ENCODE peak calls at places on chromosomes 5 and 9, in eight cellular contexts. D is ovary, C is RWPE1, W is fibroblast of pulmonary artery, T is HFFc6, I is OCI-LY7, N is cardiac fibroblast, F is progenitor cell of endocrine pancreas. A is an unnamed sample.

GRCh38 chr5:16410338-16410737 is 55.3 kb downstream of the ZNF622 start:
- DNase-seq in D (no peak), C (no peak), W (no peak), T (no peak), I (no peak), N (no peak), F (no peak), A (no peak)

GRCh38 chr5:31819926-31820516 is 181.1 kb downstream of the PDZD2 start:
- DNase-seq in D (no peak), C (no peak), W (no peak), T (no peak), I (no peak), N (no peak), F (no peak), A (no peak)

GRCh38 chr5:66967826-66968262 is 228.8 kb downstream of the CD180 start:
- DNase-seq in D (no peak), C (no peak), W (peak), T (peak), I (no peak), N (peak), F (no peak), A (no peak)

GRCh38 chr9:127451681-127452480 is 571 bp downstream of the LRSAM1 start:
- DNase-seq in D (peak), C (peak), W (peak), T (peak), I (peak), N (peak), F (peak), A (peak)

GRCh38 chr9:69758001-69758730 is 1.6 kb downstream of the PTAR1 start:
- DNase-seq in D (no peak), C (no peak), W (peak), T (no peak), I (peak), N (peak), F (no peak), A (no peak)

GRCh38 chr9:69206047-69206446 is 32.0 kb downstream of the TJP2 start:
- DNase-seq in D (no peak), C (no peak), W (no peak), T (no peak), I (no peak), N (no peak), F (no peak), A (no peak)

GRCh38 chr5:636951-637350 is 24.8 kb downstream of the CEP72 start:
- DNase-seq in D (no peak), C (no peak), W (no peak), T (no peak), I (no peak), N (no peak), F (no peak), A (no peak)

GRCh38 chr9:75087279-75087823 is 604 bp downstream of the NMRK1 start:
- DNase-seq in D (peak), C (peak), W (peak), T (peak), I (peak), N (peak), F (peak), A (peak)

GRCh38 chr9:69542942-69543704 is 129.0 kb downstream of the APBA1 start:
- DNase-seq in D (no peak), C (no peak), W (no peak), T (no peak), I (no peak), N (no peak), F (no peak), A (no peak)

GRCh38 chr9:134800791-134801339 is 79.7 kb upstream of the FCN2 start:
- DNase-seq in D (no peak), C (no peak), W (no peak), T (no peak), I (no peak), N (no peak), F (no peak), A (no peak)

GRCh38 chr5:126339215-126339805 is 83.9 kb upstream of the GRAMD2B start:
- DNase-seq in D (peak), C (peak), W (peak), T (peak), I (peak), N (peak), F (peak), A (peak)

GRCh38 chr5:55993013-55993412 is 1.8 kb downstream of the IL6ST start:
- DNase-seq in D (no peak), C (no peak), W (peak), T (no peak), I (no peak), N (peak), F (no peak), A (no peak)

GRCh38 chr9:98556511-98556910 is 152.2 kb downstream of the GABBR2 start:
- DNase-seq in D (no peak), C (no peak), W (no peak), T (no peak), I (no peak), N (no peak), F (no peak), A (no peak)

GRCh38 chr5:140328036-140328764 is 18.2 kb downstream of the HBEGF start:
- DNase-seq in D (no peak), C (no peak), W (no peak), T (no peak), I (no peak), N (no peak), F (no peak), A (no peak)

GRCh38 chr5:139383275-139383992 is at the start of gene SLC23A1:
- DNase-seq in D (no peak), C (no peak), W (no peak), T (no peak), I (peak), N (peak), F (no peak), A (peak)

GRCh38 chr5:163396941-163397340 is 40.5 kb upstream of the CCNG1 start:
- DNase-seq in D (no peak), C (no peak), W (no peak), T (no peak), I (no peak), N (no peak), F (no peak), A (no peak)

GRCh38 chr9:127525426-127526188 is 74.3 kb downstream of the LRSAM1 start:
- DNase-seq in D (no peak), C (no peak), W (peak), T (peak), I (peak), N (peak), F (no peak), A (no peak)

GRCh38 chr5:159787837-159788236 is 128.4 kb upstream of the ADRA1B start:
- DNase-seq in D (no peak), C (no peak), W (no peak), T (no peak), I (no peak), N (no peak), F (no peak), A (no peak)

GRCh38 chr9:22446589-22446949 is at the start of gene DMRTA1:
- DNase-seq in D (peak), C (peak), W (peak), T (no peak), I (no peak), N (peak), F (peak), A (peak)

GRCh38 chr9:69877852-69878507 is 57.4 kb downstream of the CFAP95 start:
- DNase-seq in D (no peak), C (peak), W (peak), T (peak), I (peak), N (peak), F (no peak), A (no peak)

GRCh38 chr5:40410231-40410861 is 269.4 kb upstream of the PTGER4 start:
- DNase-seq in D (no peak), C (peak), W (peak), T (no peak), I (no peak), N (peak), F (no peak), A (no peak)

GRCh38 chr5:54743997-54744788 is 226.6 kb downstream of the SNX18 start:
- DNase-seq in D (no peak), C (peak), W (peak), T (peak), I (peak), N (peak), F (no peak), A (peak)

GRCh38 chr9:99222416-99223280 is 566 bp downstream of the SEC61B start:
- DNase-seq in D (no peak), C (no peak), W (no peak), T (peak), I (no peak), N (peak), F (no peak), A (no peak)

GRCh38 chr5:113380299-113381014 is 54.3 kb downstream of the TSSK1B start:
- DNase-seq in D (no peak), C (no peak), W (peak), T (no peak), I (no peak), N (peak), F (no peak), A (no peak)

GRCh38 chr5:21236896-21237830 is 1249.2 kb upstream of the CDH18 start:
- DNase-seq in D (no peak), C (peak), W (peak), T (no peak), I (no peak), N (peak), F (no peak), A (no peak)

GRCh38 chr9:135561391-135562234 is at the start of gene PAEP:
- DNase-seq in D (no peak), C (no peak), W (peak), T (no peak), I (no peak), N (no peak), F (no peak), A (peak)

GRCh38 chr9:37969558-37970300 is 65.8 kb upstream of the SLC25A51 start:
- DNase-seq in D (no peak), C (no peak), W (no peak), T (no peak), I (no peak), N (no peak), F (no peak), A (no peak)

GRCh38 chr5:65916636-65917035 is 9.7 kb upstream of the ERBIN start:
- DNase-seq in D (no peak), C (no peak), W (no peak), T (no peak), I (no peak), N (no peak), F (no peak), A (no peak)

GRCh38 chr5:36305571-36306326 is 4.0 kb upstream of the RANBP3L start:
- DNase-seq in D (peak), C (peak), W (peak), T (no peak), I (peak), N (peak), F (no peak), A (peak)

GRCh38 chr5:139863855-139864558 is 68.4 kb downstream of the PSD2 start:
- DNase-seq in D (peak), C (peak), W (peak), T (peak), I (peak), N (peak), F (peak), A (peak)

GRCh38 chr5:104951829-104952228 is 1389.2 kb upstream of the NUDT12 start:
- DNase-seq in D (no peak), C (no peak), W (no peak), T (no peak), I (no peak), N (no peak), F (no peak), A (no peak)

GRCh38 chr5:145347026-145347616 is 488.0 kb downstream of the PRELID2 start:
- DNase-seq in D (no peak), C (peak), W (peak), T (peak), I (peak), N (peak), F (no peak), A (peak)

GRCh38 chr5:14595189-14595588 is 13.6 kb downstream of the OTULINL start:
- DNase-seq in D (no peak), C (no peak), W (no peak), T (no peak), I (peak), N (no peak), F (no peak), A (no peak)

GRCh38 chr5:34598177-34598794 is 57.8 kb upstream of the RAI14 start:
- DNase-seq in D (peak), C (peak), W (peak), T (peak), I (no peak), N (peak), F (no peak), A (peak)

GRCh38 chr5:130198927-130199326 is 294.7 kb downstream of the CHSY3 start:
- DNase-seq in D (no peak), C (peak), W (peak), T (no peak), I (peak), N (peak), F (no peak), A (no peak)

GRCh38 chr9:29564564-29564963 is 1991.3 kb upstream of the C9orf72 start:
- DNase-seq in D (no peak), C (peak), W (no peak), T (peak), I (no peak), N (no peak), F (no peak), A (no peak)

DNA sequence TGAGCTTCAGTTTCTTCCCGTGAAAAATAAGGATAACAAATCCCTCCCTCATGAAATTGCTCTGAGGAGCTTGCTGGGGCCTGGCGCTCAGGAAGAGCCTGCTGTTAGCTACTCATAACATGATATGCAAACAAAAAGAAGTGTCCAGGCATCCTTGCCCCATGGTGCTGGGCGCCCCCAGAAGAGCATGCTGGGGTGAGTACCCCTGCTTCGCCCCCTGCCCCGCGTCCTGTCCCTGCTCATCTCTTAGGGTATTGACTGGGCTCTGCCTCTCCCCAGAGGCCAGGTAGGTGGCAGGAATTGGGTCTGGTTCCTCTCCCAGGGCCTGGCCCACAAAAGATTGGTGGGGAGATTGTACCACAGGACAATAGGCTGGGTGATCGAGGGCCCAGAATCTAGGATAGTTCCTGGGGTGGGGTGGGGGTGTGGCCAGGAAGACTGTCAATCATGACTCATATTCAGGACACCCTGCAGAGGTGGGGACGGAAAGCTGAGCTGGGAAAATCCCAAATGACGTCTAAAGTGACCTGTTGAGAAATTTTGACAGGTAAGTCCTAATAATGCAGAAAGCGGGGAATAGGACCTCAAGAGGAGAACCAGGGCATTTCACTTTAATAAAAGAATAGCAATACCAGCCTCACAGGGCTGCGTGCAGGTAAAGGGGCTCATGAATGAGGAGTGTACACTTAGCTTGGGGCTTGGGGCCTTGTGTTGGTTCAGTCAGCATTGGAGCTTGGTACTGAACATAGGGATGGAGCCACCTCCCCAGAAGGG is 8.9 kb downstream of the PITX1 start:
- DNase-seq in D (no peak), C (peak), W (no peak), T (no peak), I (no peak), N (no peak), F (no peak), A (peak)
- TF ChIP-seq CTCF in D (no peak), C (no peak), W (no peak), T (no peak), I (no peak), N (no peak), F (no peak), A (no peak)

GRCh38 chr9:12775963-12776774 is 1.3 kb downstream of the LURAP1L start:
- DNase-seq in D (peak), C (peak), W (peak), T (peak), I (no peak), N (peak), F (peak), A (peak)

GRCh38 chr9:12775373-12775962 is 648 bp downstream of the LURAP1L start:
- DNase-seq in D (peak), C (peak), W (no peak), T (no peak), I (no peak), N (no peak), F (peak), A (no peak)

GRCh38 chr9:12773562-12773961 is 1.3 kb upstream of the LURAP1L start:
- DNase-seq in D (no peak), C (no peak), W (no peak), T (no peak), I (no peak), N (peak), F (no peak), A (no peak)

GRCh38 chr9:12776775-12777055 is 1.9 kb downstream of the LURAP1L start:
- DNase-seq in D (no peak), C (no peak), W (peak), T (peak), I (no peak), N (peak), F (no peak), A (no peak)

DNA sequence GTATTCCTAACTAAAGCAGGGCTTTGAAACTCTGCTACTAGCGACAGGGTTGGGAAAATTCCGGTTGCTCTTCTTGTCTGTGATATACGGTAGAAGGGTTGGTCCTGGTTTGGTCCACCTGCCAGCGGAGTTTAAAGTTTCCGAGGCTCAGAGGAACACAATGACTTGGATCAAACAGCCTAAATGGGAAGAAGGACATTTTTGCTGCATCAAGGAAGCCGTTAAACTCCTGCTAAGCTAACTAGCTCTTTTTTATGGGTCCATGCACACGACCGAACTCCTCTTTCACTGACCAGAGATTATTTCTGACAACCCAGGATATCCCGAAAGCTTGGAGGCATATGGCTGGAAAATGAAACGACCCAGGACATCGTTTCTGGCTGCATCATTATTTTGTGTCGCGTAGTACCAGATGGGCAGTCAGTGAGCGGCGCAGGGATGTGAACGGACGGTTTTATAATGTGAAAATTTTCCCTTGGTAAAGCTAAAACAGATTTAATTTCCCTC is at the start of gene LURAP1L:
- DNase-seq in D (peak), C (peak), W (peak), T (peak), I (no peak), N (peak), F (no peak), A (peak)
- TF ChIP-seq CTCF in D (no peak), C (no peak), W (no peak), T (no peak), I (no peak), N (no peak), F (no peak), A (no peak)

GRCh38 chr5:172897691-172898512 is 61.3 kb upstream of the RPL26L1 start:
- DNase-seq in D (peak), C (no peak), W (peak), T (peak), I (no peak), N (peak), F (no peak), A (no peak)

GRCh38 chr5:172896465-172896864 is 62.4 kb downstream of the ERGIC1 start:
- DNase-seq in D (peak), C (no peak), W (no peak), T (no peak), I (no peak), N (no peak), F (no peak), A (no peak)

GRCh38 chr5:172899436-172899835 is 59.8 kb upstream of the RPL26L1 start:
- DNase-seq in D (peak), C (no peak), W (no peak), T (no peak), I (no peak), N (no peak), F (no peak), A (no peak)

GRCh38 chr5:172901012-172901780 is 58.0 kb upstream of the RPL26L1 start:
- DNase-seq in D (peak), C (no peak), W (peak), T (peak), I (no peak), N (peak), F (no peak), A (peak)

DNA sequence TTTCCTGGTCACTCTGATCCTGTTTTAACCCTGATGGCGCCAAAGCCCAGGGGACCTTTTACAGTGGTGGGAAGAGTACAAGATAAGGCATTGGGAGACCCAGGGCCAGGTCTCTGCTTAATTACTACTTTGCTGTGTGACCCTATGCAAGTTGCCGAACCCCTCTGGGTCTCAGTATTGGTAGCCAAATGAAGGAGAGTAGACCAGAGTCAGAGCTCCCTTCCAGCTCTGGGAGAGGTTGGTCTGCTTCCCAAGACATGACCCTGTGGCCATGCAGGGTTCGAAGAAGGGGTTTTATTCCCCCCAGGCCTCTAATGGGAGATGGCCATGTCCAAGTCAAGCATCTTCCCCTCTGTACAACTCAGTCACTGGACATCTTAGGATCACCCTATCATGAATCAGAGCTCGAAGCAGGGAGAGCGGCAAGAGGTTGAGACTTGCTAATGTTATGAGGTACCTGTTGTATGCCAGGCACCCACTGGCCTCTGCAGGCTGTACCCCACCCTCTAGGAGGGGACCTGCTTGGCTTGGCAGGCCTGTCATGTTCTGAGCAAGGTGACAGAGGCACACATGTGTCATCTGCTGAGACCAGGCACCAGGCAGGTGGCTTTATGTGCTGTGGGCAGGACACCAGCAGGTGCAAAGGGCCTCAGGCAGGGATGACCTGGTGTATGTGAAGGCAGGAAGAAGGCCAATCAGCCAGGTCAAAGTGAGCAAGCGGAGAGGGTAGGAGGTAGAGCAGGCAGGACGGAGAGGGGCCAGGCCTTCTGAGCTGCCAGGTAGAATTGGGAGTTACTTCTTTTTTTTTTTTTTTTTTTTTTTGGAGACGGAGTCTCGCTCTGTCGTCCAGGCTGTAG is 60.5 kb upstream of the RPL26L1 start:
- DNase-seq in D (peak), C (no peak), W (no peak), T (no peak), I (no peak), N (no peak), F (no peak), A (no peak)
- TF ChIP-seq CTCF in D (no peak), C (no peak), W (no peak), T (no peak), I (no peak), N (no peak), F (no peak), A (no peak)

GRCh38 chr9:82581516-82581915 is 481.4 kb downstream of the RASEF start:
- DNase-seq in D (no peak), C (no peak), W (no peak), T (no peak), I (no peak), N (no peak), F (no peak), A (no peak)
- TF ChIP-seq CTCF in D (no peak), C (no peak), W (no peak), T (no peak), I (no peak), N (no peak), F (no peak), A (no peak)

A was measured in Calu3.